ENCODE peak calls at places on chromosome 14, in five cellular contexts. One of them, this sample, is unnamed.

GRCh38 chr14:68627868-68628604 is 164.8 kb downstream of the ZFP36L1 start:
- DNase-seq in A549: no peak
- DNase-seq in stomach: peak; percentile 77
- DNase-seq in ovary: no peak
- DNase-seq in transverse colon: peak; percentile 74
- DNase-seq in this sample: no peak

GRCh38 chr14:34199585-34199984 is 248.7 kb upstream of the EGLN3 start:
- DNase-seq in A549: no peak
- DNase-seq in stomach: no peak
- DNase-seq in transverse colon: no peak
- DNase-seq in ovary: no peak
- DNase-seq in this sample: no peak

GRCh38 chr14:72513994-72514659 is 379.8 kb downstream of the DPF3 start:
- DNase-seq in A549: peak; percentile 19
- DNase-seq in ovary: no peak
- DNase-seq in stomach: no peak
- DNase-seq in transverse colon: no peak
- DNase-seq in this sample: no peak

GRCh38 chr14:101226265-101226602 is 322.7 kb upstream of the RTL1 start:
- DNase-seq in A549: no peak
- DNase-seq in stomach: no peak
- DNase-seq in ovary: no peak
- DNase-seq in transverse colon: no peak
- DNase-seq in this sample: no peak

GRCh38 chr14:94127330-94127729 is 2.1 kb downstream of the IFI27L2 start:
- DNase-seq in transverse colon: no peak
- DNase-seq in stomach: no peak
- DNase-seq in ovary: no peak
- DNase-seq in A549: no peak
- DNase-seq in this sample: no peak

GRCh38 chr14:104169765-104170113 is 31.4 kb downstream of the KIF26A start:
- DNase-seq in ovary: no peak
- DNase-seq in A549: no peak
- DNase-seq in transverse colon: no peak
- DNase-seq in stomach: no peak
- DNase-seq in this sample: no peak

GRCh38 chr14:54329082-54329695 is 67.6 kb upstream of the CDKN3 start:
- DNase-seq in A549: peak; percentile 60
- DNase-seq in transverse colon: peak; percentile 34
- DNase-seq in ovary: peak; percentile 45
- DNase-seq in stomach: peak; percentile 33
- DNase-seq in this sample: peak; percentile 17

GRCh38 chr14:20477211-20477876 is 8.1 kb downstream of the PNP start:
- DNase-seq in ovary: no peak
- DNase-seq in A549: no peak
- DNase-seq in transverse colon: no peak
- DNase-seq in stomach: peak; percentile 73
- DNase-seq in this sample: no peak

GRCh38 chr14:101654051-101654450 is 92.8 kb downstream of the DIO3 start:
- DNase-seq in ovary: no peak
- DNase-seq in transverse colon: no peak
- DNase-seq in A549: no peak
- DNase-seq in stomach: no peak
- DNase-seq in this sample: no peak

GRCh38 chr14:29527286-29527685 is 400.4 kb downstream of the PRKD1 start:
- DNase-seq in A549: no peak
- DNase-seq in transverse colon: no peak
- DNase-seq in ovary: no peak
- DNase-seq in stomach: no peak
- DNase-seq in this sample: no peak

GRCh38 chr14:93954900-93955891 is 21.2 kb downstream of the ASB2 start:
- DNase-seq in transverse colon: peak; percentile 54
- DNase-seq in stomach: no peak
- DNase-seq in ovary: no peak
- DNase-seq in A549: no peak
- DNase-seq in this sample: no peak

GRCh38 chr14:65001758-65002157 is 15.1 kb downstream of the FNTB start:
- DNase-seq in ovary: no peak
- DNase-seq in stomach: no peak
- DNase-seq in A549: no peak
- DNase-seq in transverse colon: no peak
- DNase-seq in this sample: no peak

GRCh38 chr14:90871605-90872233 is 55.5 kb upstream of the TTC7B start:
- DNase-seq in ovary: no peak
- DNase-seq in stomach: no peak
- DNase-seq in transverse colon: no peak
- DNase-seq in A549: no peak
- DNase-seq in this sample: no peak

GRCh38 chr14:100891051-100891450 is 12.5 kb downstream of the RTL1 start:
- DNase-seq in A549: no peak
- DNase-seq in ovary: peak; percentile 22
- DNase-seq in transverse colon: peak; percentile 2
- DNase-seq in stomach: peak; percentile 9
- DNase-seq in this sample: no peak

GRCh38 chr14:67270354-67270753 is 29.1 kb downstream of the PALS1 start:
- DNase-seq in stomach: no peak
- DNase-seq in ovary: no peak
- DNase-seq in A549: no peak
- DNase-seq in transverse colon: no peak
- DNase-seq in this sample: no peak

GRCh38 chr14:67267929-67268328 is 26.7 kb downstream of the PALS1 start:
- DNase-seq in A549: no peak
- DNase-seq in stomach: no peak
- DNase-seq in transverse colon: no peak
- DNase-seq in ovary: no peak
- DNase-seq in this sample: no peak

GRCh38 chr14:67269338-67270060 is 28.3 kb downstream of the PALS1 start:
- DNase-seq in ovary: no peak
- DNase-seq in transverse colon: no peak
- DNase-seq in stomach: no peak
- DNase-seq in A549: no peak
- DNase-seq in this sample: no peak

GRCh38 chr14:67270933-67271332 is 29.7 kb downstream of the PALS1 start:
- DNase-seq in ovary: no peak
- DNase-seq in stomach: no peak
- DNase-seq in transverse colon: no peak
- DNase-seq in A549: no peak
- DNase-seq in this sample: no peak

GRCh38 chr14:67268456-67269115 is 27.4 kb downstream of the PALS1 start:
- DNase-seq in stomach: no peak
- DNase-seq in ovary: no peak
- DNase-seq in transverse colon: no peak
- DNase-seq in A549: no peak
- DNase-seq in this sample: no peak
- TF ChIP-seq EP300 in stomach: no peak
- TF ChIP-seq EP300 in ovary: no peak
- TF ChIP-seq EP300 in transverse colon: no peak
- TF ChIP-seq EP300 in A549: no peak
- TF ChIP-seq EP300 in this sample: no peak

GRCh38 chr14:26554069-26554772 is 43.6 kb downstream of the NOVA1 start:
- DNase-seq in A549: no peak
- DNase-seq in transverse colon: no peak
- DNase-seq in ovary: no peak
- DNase-seq in stomach: no peak
- DNase-seq in this sample: no peak
- TF ChIP-seq EP300 in A549: no peak
- TF ChIP-seq EP300 in transverse colon: no peak
- TF ChIP-seq EP300 in ovary: no peak
- TF ChIP-seq EP300 in stomach: no peak
- TF ChIP-seq EP300 in this sample: no peak

GRCh38 chr14:98808494-98809407 is 463.2 kb downstream of the BCL11B start:
- DNase-seq in stomach: peak; percentile 60
- DNase-seq in ovary: no peak
- DNase-seq in A549: no peak
- DNase-seq in transverse colon: no peak
- DNase-seq in this sample: no peak
- TF ChIP-seq EP300 in stomach: no peak
- TF ChIP-seq EP300 in ovary: no peak
- TF ChIP-seq EP300 in A549: no peak
- TF ChIP-seq EP300 in transverse colon: no peak
- TF ChIP-seq EP300 in this sample: no peak

GRCh38 chr14:58736606-58737005 is 98.8 kb downstream of the DACT1 start:
- DNase-seq in A549: no peak
- DNase-seq in transverse colon: no peak
- DNase-seq in stomach: no peak
- DNase-seq in ovary: no peak
- DNase-seq in this sample: no peak
- TF ChIP-seq EP300 in A549: no peak
- TF ChIP-seq EP300 in transverse colon: no peak
- TF ChIP-seq EP300 in stomach: no peak
- TF ChIP-seq EP300 in ovary: no peak
- TF ChIP-seq EP300 in this sample: no peak

GRCh38 chr14:27123162-27123561 is 525.3 kb upstream of the NOVA1 start:
- DNase-seq in ovary: no peak
- DNase-seq in transverse colon: no peak
- DNase-seq in stomach: no peak
- DNase-seq in A549: no peak
- DNase-seq in this sample: no peak
- TF ChIP-seq EP300 in ovary: no peak
- TF ChIP-seq EP300 in transverse colon: no peak
- TF ChIP-seq EP300 in stomach: no peak
- TF ChIP-seq EP300 in A549: no peak
- TF ChIP-seq EP300 in this sample: no peak

DNA sequence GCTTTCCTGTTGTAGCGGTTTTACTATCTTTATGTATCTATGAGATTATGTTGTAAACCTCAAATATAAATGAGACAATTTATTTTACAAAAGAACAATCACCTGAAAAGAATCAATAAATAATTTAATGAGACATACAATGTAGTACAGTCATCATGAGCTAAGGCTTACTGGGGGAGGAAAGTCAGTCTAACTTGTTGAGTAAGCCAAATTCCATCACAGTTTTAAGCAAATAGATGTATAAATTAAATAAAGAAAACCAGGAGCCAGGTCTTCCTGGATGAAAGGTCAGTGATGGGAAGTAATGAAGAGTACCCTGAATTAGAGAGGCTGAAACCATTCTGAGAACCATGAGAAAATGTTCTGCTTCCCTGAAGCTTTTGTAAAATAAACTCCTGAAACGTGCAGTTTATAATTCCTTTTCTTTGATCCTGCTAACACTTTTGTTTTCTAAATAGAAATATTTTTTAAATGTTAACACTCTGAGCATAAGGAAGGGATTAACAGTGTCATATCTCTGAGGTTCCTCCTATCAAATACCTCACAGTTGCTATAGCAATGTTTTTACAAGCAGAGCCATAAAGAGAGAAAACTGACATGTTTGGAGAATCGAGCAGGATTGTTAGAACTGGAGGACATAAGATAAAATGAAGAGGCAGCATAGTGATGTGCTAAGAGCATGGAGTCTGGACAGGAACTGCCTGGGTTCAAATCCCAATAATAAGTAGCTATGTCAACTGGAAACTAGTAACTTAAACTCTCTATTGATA is 444.9 kb upstream of the FOXG1 start:
- DNase-seq in A549: peak; percentile 2
- DNase-seq in transverse colon: no peak
- DNase-seq in ovary: no peak
- DNase-seq in stomach: no peak
- DNase-seq in this sample: no peak
- TF ChIP-seq EP300 in A549: peak; percentile 9
- TF ChIP-seq EP300 in transverse colon: no peak
- TF ChIP-seq EP300 in ovary: no peak
- TF ChIP-seq EP300 in stomach: no peak
- TF ChIP-seq EP300 in this sample: no peak